ENCODE peak calls at places on chromosome 1, in eight cellular contexts. L, X, Q, K, G, R, S and W are unnamed samples.

GRCh38 chr1:69479734-69480133 is 88.0 kb upstream of the LRRC7 start:
- DNase-seq in G (no peak), L (peak; percentile 29), Q (no peak), R (no peak), X (no peak), S (no peak), K (no peak), W (no peak)

GRCh38 chr1:50852889-50853288 is 107.2 kb downstream of the FAF1 start:
- DNase-seq in R (no peak), L (no peak), Q (no peak), G (no peak), X (no peak), K (no peak), S (no peak), W (no peak)

GRCh38 chr1:218369688-218370511 is 24.8 kb downstream of the TGFB2 start:
- DNase-seq in S (no peak), Q (no peak), K (no peak), X (no peak), G (no peak), R (no peak), L (no peak), W (no peak)

GRCh38 chr1:168227620-168228019 is 1.8 kb downstream of the SFT2D2 start:
- DNase-seq in S (no peak), K (no peak), G (no peak), L (peak; percentile 27), Q (no peak), R (no peak), X (no peak), W (no peak)

GRCh38 chr1:19344372-19344810 is 32.3 kb downstream of the SLC66A1 start:
- DNase-seq in L (peak; percentile 72), Q (peak; percentile 63), G (peak; percentile 70), S (peak; percentile 68), X (no peak), K (no peak), R (peak; percentile 65), W (no peak)

GRCh38 chr1:169899519-169900217 is 6.0 kb upstream of the SCYL3 start:
- DNase-seq in Q (no peak), K (no peak), R (no peak), X (no peak), S (no peak), L (no peak), G (no peak), W (no peak)

GRCh38 chr1:207514890-207515289 is 18.9 kb downstream of the CR1 start:
- DNase-seq in R (no peak), X (no peak), L (no peak), Q (no peak), K (no peak), S (no peak), G (no peak), W (no peak)

GRCh38 chr1:87203890-87204289 is 124.8 kb upstream of the LMO4 start:
- DNase-seq in G (no peak), K (no peak), L (no peak), R (no peak), X (no peak), S (no peak), Q (no peak), W (no peak)

GRCh38 chr1:157410457-157410856 is 141.9 kb downstream of the FCRL5 start:
- DNase-seq in G (no peak), Q (no peak), K (no peak), R (no peak), L (no peak), S (no peak), X (no peak), W (no peak)

GRCh38 chr1:227888404-227889046 is 59.2 kb downstream of the WNT9A start:
- DNase-seq in X (no peak), Q (no peak), K (no peak), S (no peak), G (peak; percentile 24), R (no peak), L (no peak), W (peak; percentile 74)

GRCh38 chr1:7992885-7993284 is 31.4 kb downstream of the PARK7 start:
- DNase-seq in L (no peak), X (no peak), Q (no peak), S (no peak), R (no peak), K (no peak), G (no peak), W (no peak)

GRCh38 chr1:178354816-178355215 is 141.9 kb downstream of the CLEC20A start:
- DNase-seq in G (no peak), R (no peak), Q (no peak), K (no peak), X (no peak), S (no peak), L (no peak), W (no peak)

GRCh38 chr1:170776777-170777176 is 112.8 kb downstream of the PRRX1 start:
- DNase-seq in L (no peak), Q (no peak), R (no peak), K (no peak), G (no peak), X (no peak), S (no peak), W (no peak)

GRCh38 chr1:54125671-54126070 is 27.1 kb downstream of the CDCP2 start:
- DNase-seq in R (peak; percentile 34), G (peak; percentile 63), S (no peak), X (no peak), L (no peak), K (no peak), Q (peak; percentile 24), W (peak; percentile 57)

GRCh38 chr1:243912347-243912746 is 62.3 kb upstream of the AKT3 start:
- DNase-seq in S (no peak), X (no peak), R (no peak), Q (no peak), L (no peak), K (no peak), G (no peak), W (no peak)

GRCh38 chr1:966603-967295 is 467 bp downstream of the PLEKHN1 start:
- DNase-seq in Q (peak; percentile 85), R (peak; percentile 71), X (no peak), K (no peak), L (peak; percentile 91), G (peak; percentile 79), S (peak; percentile 81), W (peak; percentile 94)

GRCh38 chr1:212608956-212609700 is 567 bp downstream of the ATF3 start:
- DNase-seq in G (peak; percentile 57), S (peak; percentile 63), Q (peak; percentile 61), R (peak; percentile 33), X (no peak), K (no peak), L (peak; percentile 64), W (peak; percentile 88)

GRCh38 chr1:205725514-205725913 is 24.5 kb downstream of the NUCKS1 start:
- DNase-seq in X (no peak), G (no peak), L (no peak), S (no peak), R (no peak), K (no peak), Q (no peak), W (no peak)

GRCh38 chr1:7409278-7409677 is 361.8 kb upstream of the VAMP3 start:
- DNase-seq in K (no peak), L (no peak), G (peak; percentile 24), S (no peak), X (no peak), Q (peak; percentile 20), R (peak; percentile 1), W (peak; percentile 56)

GRCh38 chr1:151457911-151458882 is 1.1 kb downstream of the POGZ start:
- DNase-seq in K (peak; percentile 59), Q (peak; percentile 66), X (peak; percentile 77), S (no peak), L (peak; percentile 86), G (peak; percentile 59), R (peak; percentile 47), W (peak; percentile 92)

GRCh38 chr1:151459331-151460046 is at the start of gene POGZ:
- DNase-seq in X (peak; percentile 94), G (peak; percentile 96), S (peak; percentile 97), K (peak; percentile 90), R (peak; percentile 92), L (peak; percentile 95), Q (peak; percentile 96), W (peak; percentile 97)

GRCh38 chr1:151461694-151462093 is 2.4 kb upstream of the POGZ start:
- DNase-seq in R (no peak), X (no peak), K (no peak), S (no peak), G (no peak), L (no peak), Q (no peak), W (no peak)

GRCh38 chr1:151455966-151456365 is 3.3 kb downstream of the POGZ start:
- DNase-seq in X (no peak), R (no peak), K (no peak), G (no peak), S (no peak), Q (no peak), L (no peak), W (no peak)

DNA sequence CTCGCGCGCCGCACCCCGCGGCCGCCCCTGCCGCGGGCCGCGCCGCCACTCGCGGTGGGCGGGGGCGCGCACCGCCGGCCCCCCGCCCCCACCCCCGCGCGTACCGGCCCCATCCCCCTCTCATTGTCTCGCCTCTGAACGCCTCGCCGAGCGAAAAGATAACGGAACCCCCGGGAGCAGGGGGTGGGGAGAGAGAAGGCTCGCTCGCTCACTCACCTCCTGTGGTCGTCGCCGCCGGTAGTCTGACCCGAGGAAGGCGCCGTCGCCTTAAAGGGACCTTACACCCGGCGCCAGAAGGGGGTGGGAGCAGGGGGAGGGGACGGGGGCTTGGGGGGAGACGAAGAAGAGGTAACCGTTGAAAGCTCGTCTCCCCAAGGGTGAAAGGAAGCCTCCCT is 361 bp downstream of the POGZ start:
- DNase-seq in K (peak; percentile 56), X (no peak), Q (peak; percentile 71), G (peak; percentile 63), L (peak; percentile 90), S (peak; percentile 56), R (peak; percentile 40), W (peak; percentile 91)
- TF ChIP-seq POLR2AphosphoS5 in K (peak; percentile 36), X (peak; percentile 42), Q (no peak), G (no peak), L (peak; percentile 47), S (no peak), R (no peak), W (peak; percentile 64)

GRCh38 chr1:225454733-225455132 is 26.9 kb upstream of the LBR start:
- DNase-seq in K (peak; percentile 44), G (peak; percentile 45), L (peak; percentile 51), Q (peak; percentile 14), X (no peak), R (no peak), S (no peak), W (no peak)
- TF ChIP-seq POLR2AphosphoS5 in K (no peak), G (no peak), L (no peak), Q (no peak), X (no peak), R (no peak), S (no peak), W (no peak)

GRCh38 chr1:196131691-196132090 is 476.5 kb downstream of the KCNT2 start:
- DNase-seq in R (no peak), K (no peak), G (no peak), X (no peak), S (no peak), L (no peak), Q (no peak), W (no peak)
- TF ChIP-seq POLR2AphosphoS5 in R (no peak), K (no peak), G (no peak), X (no peak), S (no peak), L (no peak), Q (no peak), W (no peak)

DNA sequence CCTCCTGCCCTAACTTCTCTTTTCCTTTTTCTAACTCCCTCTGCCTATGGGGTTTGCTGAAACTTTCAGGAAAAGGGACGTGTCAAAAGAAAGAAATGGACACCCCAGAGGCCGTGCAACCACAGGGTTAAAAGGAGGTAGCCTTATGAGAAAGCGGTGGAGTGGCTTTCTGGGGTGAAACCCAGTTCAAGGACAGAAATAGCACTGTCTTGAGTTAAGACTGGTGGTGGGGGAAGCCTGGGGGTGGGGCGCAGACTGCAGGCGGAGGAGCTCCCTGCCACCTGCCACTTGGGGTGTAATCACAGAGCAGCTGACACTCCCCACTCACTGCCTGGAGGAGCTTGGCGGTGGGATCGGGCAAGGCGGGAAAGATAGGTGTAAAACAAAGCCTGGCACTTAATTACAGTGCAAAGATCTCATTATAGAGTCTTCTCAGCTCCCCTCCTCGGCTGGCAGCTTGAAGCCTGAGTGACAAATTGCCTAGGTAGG is 756 bp upstream of the TLR5 start:
- DNase-seq in X (no peak), Q (peak; percentile 69), G (peak; percentile 35), R (no peak), K (no peak), S (no peak), L (peak; percentile 90), W (peak; percentile 79)
- TF ChIP-seq POLR2AphosphoS5 in X (no peak), Q (no peak), G (no peak), R (no peak), K (no peak), S (no peak), L (peak; percentile 30), W (no peak)